ENCODE peak calls at places on chromosomes 12 and 14, in ten cellular contexts. C, A, F, P, B, Z, S, M, G and I are unnamed samples. For H3K36me3, the result is how much of the 10 kb centered on the place peaks cover.

GRCh38 chr14:75147423-75148071 is 20.7 kb upstream of the NEK9 start:
- DNase-seq in C (no peak), A (peak), F (no peak), P (peak), B (peak), Z (peak), S (peak), M (peak), G (no peak), I (peak)

GRCh38 chr12:131060011-131060703 is 106.5 kb downstream of the ADGRD1 start:
- DNase-seq in C (no peak), A (no peak), F (no peak), P (no peak), B (no peak), Z (no peak), S (no peak), M (no peak), G (no peak), I (peak)

GRCh38 chr12:105257321-105257728 is 21.4 kb upstream of the APPL2 start:
- DNase-seq in C (no peak), A (no peak), F (no peak), P (no peak), B (no peak), Z (peak), S (no peak), M (no peak), G (no peak), I (no peak)

GRCh38 chr12:31647106-31647505 is 12.4 kb upstream of the ETFBKMT start:
- DNase-seq in C (no peak), A (no peak), F (no peak), P (no peak), B (no peak), Z (peak), S (no peak), M (no peak), G (no peak), I (no peak)

GRCh38 chr14:29085546-29085945 is 319.0 kb downstream of the FOXG1 start:
- DNase-seq in C (no peak), A (no peak), F (no peak), P (no peak), B (peak), Z (peak), S (no peak), M (no peak), G (no peak), I (no peak)

GRCh38 chr14:26370118-26370517 is 227.7 kb downstream of the NOVA1 start:
- DNase-seq in C (no peak), A (no peak), F (no peak), P (no peak), B (peak), Z (peak), S (no peak), M (no peak), G (no peak), I (no peak)

GRCh38 chr12:68482014-68482413 is 128.7 kb upstream of the RAP1B start:
- DNase-seq in C (no peak), A (no peak), F (no peak), P (no peak), B (no peak), Z (no peak), S (no peak), M (no peak), G (no peak), I (no peak)

GRCh38 chr12:65877836-65878235 is 53.6 kb downstream of the HMGA2 start:
- DNase-seq in C (no peak), A (no peak), F (no peak), P (no peak), B (no peak), Z (no peak), S (no peak), M (no peak), G (no peak), I (no peak)

GRCh38 chr14:90969493-90970166 is 90.8 kb downstream of the RPS6KA5 start:
- DNase-seq in C (no peak), A (no peak), F (no peak), P (no peak), B (no peak), Z (peak), S (no peak), M (no peak), G (no peak), I (no peak)

GRCh38 chr12:69475237-69475984 is 5.2 kb downstream of the FRS2 start:
- DNase-seq in C (no peak), A (no peak), F (no peak), P (no peak), B (peak), Z (peak), S (no peak), M (no peak), G (no peak), I (no peak)

GRCh38 chr14:50600849-50601248 is 40.9 kb downstream of the ATL1 start:
- DNase-seq in C (no peak), A (peak), F (no peak), P (no peak), B (peak), Z (peak), S (no peak), M (peak), G (no peak), I (no peak)

GRCh38 chr14:39266589-39266870 is 32.8 kb downstream of the MIA2 start:
- DNase-seq in C (peak), A (peak), F (no peak), P (peak), B (no peak), Z (no peak), S (peak), M (no peak), G (peak), I (peak)

GRCh38 chr12:24776856-24777255 is 172.0 kb downstream of the BCAT1 start:
- DNase-seq in C (no peak), A (no peak), F (no peak), P (no peak), B (no peak), Z (no peak), S (no peak), M (no peak), G (no peak), I (no peak)

GRCh38 chr12:127360580-127360979 is 906.4 kb upstream of the TMEM132C start:
- DNase-seq in C (no peak), A (no peak), F (no peak), P (no peak), B (no peak), Z (no peak), S (no peak), M (no peak), G (no peak), I (no peak)

GRCh38 chr14:32514236-32514635 is 185.1 kb downstream of the AKAP6 start:
- DNase-seq in C (no peak), A (no peak), F (no peak), P (no peak), B (no peak), Z (no peak), S (no peak), M (no peak), G (no peak), I (no peak)

GRCh38 chr14:67650694-67651093 is 23.7 kb downstream of the VTI1B start:
- DNase-seq in C (no peak), A (no peak), F (no peak), P (no peak), B (no peak), Z (peak), S (no peak), M (no peak), G (no peak), I (no peak)

GRCh38 chr12:25313591-25313990 is 62.9 kb upstream of the KRAS start:
- DNase-seq in C (no peak), A (no peak), F (no peak), P (no peak), B (no peak), Z (peak), S (no peak), M (no peak), G (no peak), I (no peak)

GRCh38 chr12:91777268-91777997 is 368.2 kb downstream of the BTG1 start:
- DNase-seq in C (no peak), A (no peak), F (no peak), P (no peak), B (no peak), Z (peak), S (no peak), M (no peak), G (no peak), I (no peak)

GRCh38 chr12:77220586-77220985 is 155.2 kb upstream of the E2F7 start:
- DNase-seq in C (no peak), A (no peak), F (no peak), P (no peak), B (no peak), Z (no peak), S (no peak), M (no peak), G (no peak), I (no peak)

GRCh38 chr12:54725233-54725843 is 77.2 kb upstream of the DCD start:
- DNase-seq in C (peak), A (no peak), F (no peak), P (no peak), B (peak), Z (peak), S (no peak), M (no peak), G (peak), I (no peak)

GRCh38 chr12:79420146-79420618 is 270.6 kb downstream of the PAWR start:
- DNase-seq in C (no peak), A (no peak), F (no peak), P (no peak), B (peak), Z (peak), S (no peak), M (no peak), G (peak), I (no peak)

GRCh38 chr12:115135800-115136211 is 451.8 kb upstream of the TBX3 start:
- DNase-seq in C (no peak), A (peak), F (no peak), P (peak), B (peak), Z (peak), S (peak), M (no peak), G (no peak), I (no peak)

GRCh38 chr14:76901171-76902055 is 75.2 kb downstream of the LRRC74A start:
- DNase-seq in C (no peak), A (no peak), F (no peak), P (no peak), B (no peak), Z (no peak), S (no peak), M (no peak), G (no peak), I (no peak)

GRCh38 chr14:39006721-39007410 is 96.2 kb downstream of the SEC23A start:
- DNase-seq in C (no peak), A (no peak), F (no peak), P (no peak), B (no peak), Z (peak), S (no peak), M (no peak), G (no peak), I (no peak)

GRCh38 chr14:58191763-58192596 is 8.0 kb upstream of the ACTR10 start:
- DNase-seq in C (peak), A (no peak), F (no peak), P (no peak), B (peak), Z (no peak), S (no peak), M (no peak), G (no peak), I (no peak)

GRCh38 chr12:93135286-93136239 is 206.5 kb upstream of the EEA1 start:
- DNase-seq in C (no peak), A (no peak), F (no peak), P (no peak), B (no peak), Z (peak), S (no peak), M (no peak), G (no peak), I (no peak)

GRCh38 chr14:73888460-73888725 is 1.7 kb downstream of the ZNF410 start:
- DNase-seq in C (no peak), A (no peak), F (no peak), P (no peak), B (no peak), Z (peak), S (no peak), M (no peak), G (no peak), I (no peak)

GRCh38 chr12:131694116-131694838 is 16.6 kb upstream of the SFSWAP start:
- DNase-seq in C (no peak), A (no peak), F (peak), P (no peak), B (no peak), Z (no peak), S (no peak), M (no peak), G (no peak), I (no peak)

GRCh38 chr12:57049047-57049446 is 882 bp downstream of the MYO1A start:
- DNase-seq in C (no peak), A (no peak), F (no peak), P (no peak), B (no peak), Z (no peak), S (peak), M (no peak), G (no peak), I (no peak)

GRCh38 chr12:74535536-74535935 is 2.1 kb upstream of the ATXN7L3B start:
- DNase-seq in C (no peak), A (no peak), F (no peak), P (no peak), B (no peak), Z (no peak), S (no peak), M (no peak), G (peak), I (no peak)

GRCh38 chr12:109444263-109444662 is 32.8 kb downstream of the KCTD10 start:
- DNase-seq in C (no peak), A (no peak), F (no peak), P (no peak), B (no peak), Z (no peak), S (no peak), M (no peak), G (no peak), I (no peak)

GRCh38 chr14:104563742-104564615 is 15.6 kb upstream of the C14orf180 start:
- DNase-seq in C (peak), A (peak), F (no peak), P (peak), B (peak), Z (peak), S (peak), M (peak), G (peak), I (peak)

GRCh38 chr14:90235179-90235976 is 21.0 kb upstream of the PSMC1 start:
- DNase-seq in C (peak), A (peak), F (no peak), P (peak), B (peak), Z (peak), S (peak), M (peak), G (peak), I (peak)

DNA sequence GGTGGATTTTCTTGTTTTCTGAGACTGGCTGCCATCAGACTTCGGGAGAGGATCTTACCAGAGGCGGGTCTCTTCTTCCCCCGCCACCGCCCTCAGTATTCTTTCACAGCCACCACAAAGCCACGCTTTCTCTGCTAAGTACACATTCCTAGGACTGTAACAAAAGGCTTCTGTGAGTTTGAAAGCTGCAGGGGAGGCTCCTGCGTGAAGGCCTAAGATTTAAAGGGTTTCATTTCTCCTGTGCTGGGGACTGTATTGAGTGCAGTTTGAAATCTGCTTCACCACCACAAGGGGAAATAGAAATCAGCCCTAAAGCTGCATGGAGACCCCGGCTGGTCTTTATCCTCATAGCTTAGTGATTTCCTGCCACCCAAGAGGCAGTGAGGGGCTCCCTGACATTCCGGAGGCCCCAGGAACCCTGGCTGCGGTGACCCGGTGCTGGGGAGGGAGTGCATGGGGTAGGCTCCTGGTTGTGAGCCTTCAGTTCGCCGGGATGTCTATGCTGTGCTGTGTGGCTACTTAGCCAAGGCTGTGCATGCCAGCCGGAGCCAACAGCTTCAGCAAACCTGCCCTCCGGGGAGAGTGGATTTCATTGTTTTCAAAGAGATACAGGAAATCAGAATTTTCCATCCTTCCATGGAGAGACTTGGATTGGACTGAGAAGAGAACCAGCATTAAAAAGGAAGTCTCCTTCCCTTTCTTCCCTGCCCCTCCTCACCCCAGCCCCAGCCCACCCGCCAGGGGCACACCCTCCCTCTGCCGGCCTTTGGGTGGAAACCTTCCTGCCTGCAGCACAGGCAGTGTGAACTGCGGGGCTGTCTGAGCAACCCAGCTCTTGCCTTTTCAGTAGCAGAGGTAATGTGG is 163.3 kb downstream of the ETV6 start:
- DNase-seq in C (no peak), A (peak), F (no peak), P (peak), B (peak), Z (peak), S (peak), M (no peak), G (peak), I (peak)
- H3K4me3 ChIP-seq in C (no peak), A (no peak), F (peak), P (peak), B (no peak), Z (peak), S (peak), M (no peak), G (peak), I (peak)

DNA sequence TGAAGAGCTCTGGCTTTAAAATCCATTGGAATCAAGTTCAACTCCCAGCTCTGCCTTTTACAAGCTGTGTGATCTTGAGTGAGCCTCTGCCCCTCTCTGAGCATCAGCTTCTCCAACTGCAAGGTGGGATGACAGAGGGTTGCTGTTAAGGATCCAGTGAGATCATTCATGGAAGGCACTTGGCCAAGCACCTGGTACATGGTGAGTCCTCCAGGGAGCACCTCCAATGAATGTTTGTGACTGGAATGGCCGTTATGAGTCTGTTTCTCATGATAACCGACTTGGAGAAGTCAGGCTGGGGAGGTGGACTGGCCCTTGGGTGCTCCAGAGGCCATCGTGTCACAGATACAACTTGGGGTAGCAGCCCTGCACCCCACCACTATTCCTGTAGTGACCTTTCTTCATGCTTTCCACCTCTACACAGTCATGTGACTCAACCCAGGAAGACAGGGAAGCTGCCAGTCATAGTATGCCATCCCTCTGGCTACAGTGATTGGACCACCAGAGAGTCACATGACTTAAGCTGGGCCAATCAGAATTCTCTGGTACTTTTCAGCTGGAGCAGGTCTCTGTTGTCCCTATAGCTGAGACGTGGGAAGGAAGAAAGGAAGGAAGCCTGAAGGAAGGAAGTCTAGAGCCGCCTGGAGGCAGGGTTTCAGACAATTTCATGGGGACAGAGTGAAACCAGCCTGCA is 146.5 kb upstream of the MYL2 start:
- DNase-seq in C (peak), A (no peak), F (no peak), P (no peak), B (no peak), Z (no peak), S (no peak), M (no peak), G (peak), I (peak)
- H3K27ac ChIP-seq in C (no peak), A (no peak), F (no peak), P (no peak), B (no peak), Z (no peak), S (no peak), M (no peak), G (no peak), I (no peak)

GRCh38 chr12:113196582-113196981 is 11.1 kb downstream of the RITA1 start:
- DNase-seq in C (no peak), A (no peak), F (no peak), P (no peak), B (no peak), Z (no peak), S (no peak), M (no peak), G (no peak), I (peak)

GRCh38 chr12:113197518-113198077 is 12.1 kb downstream of the RITA1 start:
- DNase-seq in C (no peak), A (no peak), F (no peak), P (no peak), B (no peak), Z (no peak), S (no peak), M (no peak), G (peak), I (peak)

GRCh38 chr12:113194971-113195391 is 9.5 kb downstream of the RITA1 start:
- DNase-seq in C (no peak), A (no peak), F (no peak), P (no peak), B (no peak), Z (peak), S (no peak), M (no peak), G (no peak), I (peak)

GRCh38 chr12:113196996-113197395 is 11.5 kb downstream of the RITA1 start:
- DNase-seq in C (peak), A (peak), F (no peak), P (peak), B (peak), Z (peak), S (peak), M (peak), G (peak), I (peak)

GRCh38 chr12:113195598-113195997 is 10.1 kb downstream of the RITA1 start:
- DNase-seq in C (no peak), A (no peak), F (no peak), P (no peak), B (no peak), Z (no peak), S (no peak), M (no peak), G (no peak), I (no peak)
- H3K36me3 ChIP-seq in C (under half), A (under half), F (under half), P (under half), B (under half), Z (under half), S (under half), M (under half), G (half or more), I (under half)

DNA sequence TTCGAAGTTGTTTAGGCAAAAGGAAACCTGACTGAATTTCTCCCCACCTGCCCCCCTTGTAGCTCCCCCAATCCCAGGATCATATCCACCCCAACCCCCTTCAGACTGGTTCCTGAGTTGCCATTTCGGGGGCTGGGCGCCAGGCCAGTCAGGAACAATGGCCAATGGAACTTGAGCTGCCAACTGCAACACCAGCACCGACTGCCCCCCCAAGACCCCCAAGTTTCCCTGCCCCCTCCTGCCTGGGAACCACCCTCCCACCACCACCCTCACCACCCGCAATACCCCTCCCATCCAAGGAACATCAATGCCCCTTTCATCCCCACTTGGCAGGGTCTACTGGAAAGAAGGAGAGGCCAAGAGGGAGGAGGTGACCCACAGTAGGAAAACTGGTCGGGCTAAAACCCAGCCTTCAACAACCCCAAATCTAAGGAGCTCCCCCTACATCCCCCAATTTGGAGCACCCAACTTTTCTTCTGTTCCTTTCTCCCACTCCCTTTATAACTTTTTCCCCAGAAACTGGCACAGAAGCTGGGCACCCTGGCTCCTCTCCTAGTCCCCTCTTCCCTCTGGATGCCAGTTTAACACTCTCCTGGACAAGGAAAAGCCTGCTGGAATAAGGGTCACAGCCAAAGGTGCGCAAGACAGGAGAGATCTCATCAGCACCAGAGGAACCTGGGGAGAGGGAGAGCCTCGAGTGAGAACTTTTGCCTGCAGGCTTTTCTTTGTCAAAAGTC is 1.6 kb upstream of the NDRG2 start:
- DNase-seq in C (no peak), A (no peak), F (peak), P (peak), B (no peak), Z (no peak), S (no peak), M (no peak), G (no peak), I (no peak)
- H3K4me3 ChIP-seq in C (no peak), A (no peak), F (peak), P (peak), B (peak), Z (no peak), S (no peak), M (no peak), G (no peak), I (no peak)